ENCODE peak calls at places on chromosomes 7 and 10, in six cellular contexts. O is pancreas, M is psoas muscle, W is A549, J is body of pancreas, I is right lobe of liver. B is an unnamed sample.

GRCh38 chr7:37916017-37916672 is 472 bp downstream of the SFRP4 start:
- DNase-seq in W (no peak), J (peak; percentile 30), O (peak; percentile 23), M (peak; percentile 53), I (no peak), B (no peak)

GRCh38 chr7:79636849-79637248 is 183.4 kb upstream of the MAGI2 start:
- DNase-seq in W (no peak), I (no peak), O (no peak), M (no peak), J (no peak), B (no peak)

GRCh38 chr7:320297-320696 is 30.3 kb downstream of the FOXL3 start:
- DNase-seq in W (no peak), O (no peak), J (no peak), M (no peak), I (no peak), B (no peak)

GRCh38 chr7:151251328-151251925 is 2.9 kb upstream of the SMARCD3 start:
- DNase-seq in O (no peak), I (no peak), W (peak; percentile 57), M (peak; percentile 84), J (peak; percentile 55), B (peak; percentile 39)

GRCh38 chr10:86863443-86863842 is 94.0 kb downstream of the MMRN2 start:
- DNase-seq in M (no peak), J (peak; percentile 6), I (no peak), O (no peak), W (no peak), B (no peak)

GRCh38 chr7:33076737-33077136 is 14.2 kb upstream of the NT5C3A start:
- DNase-seq in M (no peak), J (no peak), I (no peak), O (no peak), W (no peak), B (no peak)

GRCh38 chr10:73246322-73246782 is 703 bp downstream of the DNAJC9 start:
- DNase-seq in I (no peak), O (no peak), W (no peak), M (no peak), J (no peak), B (no peak)

GRCh38 chr7:124764847-124765400 is 668 bp downstream of the GPR37 start:
- DNase-seq in I (peak; percentile 56), M (peak; percentile 58), J (peak; percentile 20), W (peak; percentile 36), O (peak; percentile 21), B (no peak)

GRCh38 chr7:97001656-97002554 is 3.4 kb upstream of the DLX6 start:
- DNase-seq in J (no peak), O (no peak), M (no peak), W (no peak), I (no peak), B (no peak)

GRCh38 chr10:62818426-62819011 is 2.4 kb upstream of the EGR2 start:
- DNase-seq in O (peak; percentile 27), J (peak; percentile 26), W (no peak), M (peak; percentile 56), I (peak; percentile 51), B (no peak)

GRCh38 chr7:94003446-94004023 is 620 bp downstream of the BET1 start:
- DNase-seq in W (peak; percentile 46), I (no peak), J (peak; percentile 14), M (no peak), O (no peak), B (no peak)

GRCh38 chr10:79435271-79436065 is 10.0 kb downstream of the ZCCHC24 start:
- DNase-seq in W (no peak), I (no peak), M (peak; percentile 73), O (no peak), J (no peak), B (no peak)

GRCh38 chr10:17067549-17068264 is 61.9 kb downstream of the CUBN start:
- DNase-seq in W (no peak), M (no peak), J (no peak), I (no peak), O (no peak), B (no peak)

GRCh38 chr10:79148452-79149344 is 79.9 kb downstream of the ZMIZ1 start:
- DNase-seq in J (peak; percentile 74), W (no peak), M (peak; percentile 89), O (peak; percentile 55), I (peak; percentile 94), B (peak; percentile 86)

GRCh38 chr7:32506266-32507054 is 11.2 kb downstream of the AVL9 start:
- DNase-seq in W (peak; percentile 71), J (no peak), M (no peak), I (no peak), O (no peak), B (no peak)

GRCh38 chr10:20885678-20886077 is 11.4 kb downstream of the NEBL start:
- DNase-seq in I (no peak), M (no peak), J (peak; percentile 41), W (no peak), O (no peak), B (no peak)

GRCh38 chr10:1420663-1421362 is 316.5 kb downstream of the ADARB2 start:
- DNase-seq in O (peak; percentile 44), W (peak; percentile 58), I (peak; percentile 62), J (peak; percentile 71), M (no peak), B (no peak)

GRCh38 chr10:1661861-1662260 is 75.5 kb downstream of the ADARB2 start:
- DNase-seq in W (no peak), O (no peak), I (peak; percentile 10), J (no peak), M (no peak), B (no peak)

GRCh38 chr7:143096146-143096545 is 35.7 kb upstream of the PIP start:
- DNase-seq in W (no peak), I (no peak), O (no peak), M (no peak), J (no peak), B (no peak)

GRCh38 chr7:10703059-10703458 is 270.6 kb upstream of the PHF14 start:
- DNase-seq in O (no peak), J (no peak), M (no peak), W (no peak), I (peak; percentile 71), B (no peak)

GRCh38 chr7:101235050-101235449 is 2.6 kb downstream of the CLDN15 start:
- DNase-seq in O (no peak), W (no peak), I (no peak), M (no peak), J (no peak), B (no peak)

GRCh38 chr10:86651631-86652331 is 2.6 kb upstream of the OPN4 start:
- DNase-seq in W (no peak), O (no peak), J (no peak), I (peak; percentile 31), M (no peak), B (peak; percentile 33)

GRCh38 chr7:80499350-80499955 is 12.4 kb downstream of the GNAT3 start:
- DNase-seq in W (no peak), I (no peak), M (peak; percentile 62), O (peak; percentile 43), J (peak; percentile 46), B (peak; percentile 90)

GRCh38 chr10:102352066-102352715 is 43.3 kb upstream of the NFKB2 start:
- DNase-seq in M (peak; percentile 64), J (peak; percentile 45), W (peak; percentile 68), O (peak; percentile 45), I (peak; percentile 53), B (no peak)

GRCh38 chr10:101601541-101601940 is 13.4 kb downstream of the DPCD start:
- DNase-seq in W (no peak), O (no peak), M (no peak), J (peak; percentile 14), I (no peak), B (peak; percentile 9)

GRCh38 chr10:124097883-124098282 is 4.5 kb upstream of the CHST15 start:
- DNase-seq in J (no peak), M (no peak), W (no peak), I (no peak), O (no peak), B (no peak)

GRCh38 chr10:31953080-31953479 is 24.4 kb upstream of the ARHGAP12 start:
- DNase-seq in I (no peak), O (no peak), M (no peak), J (no peak), W (no peak), B (no peak)

GRCh38 chr10:31948021-31948420 is 19.4 kb upstream of the ARHGAP12 start:
- DNase-seq in M (no peak), J (no peak), O (no peak), I (no peak), W (no peak), B (no peak)

GRCh38 chr10:31954410-31955191 is 26.0 kb upstream of the ARHGAP12 start:
- DNase-seq in J (no peak), W (no peak), I (no peak), M (no peak), O (no peak), B (no peak)

GRCh38 chr10:31949266-31949665 is 20.6 kb upstream of the ARHGAP12 start:
- DNase-seq in M (no peak), J (no peak), I (no peak), W (no peak), O (no peak), B (no peak)

GRCh38 chr10:31952066-31952465 is 23.4 kb upstream of the ARHGAP12 start:
- DNase-seq in J (no peak), O (no peak), I (no peak), M (no peak), W (no peak), B (no peak)
- H3K27ac ChIP-seq in J (no peak overlapping the region), O (no peak overlapping the region), I (no peak overlapping the region), M (no peak overlapping the region), W (peak overlapping the region; percentile 35), B (no peak overlapping the region)

DNA sequence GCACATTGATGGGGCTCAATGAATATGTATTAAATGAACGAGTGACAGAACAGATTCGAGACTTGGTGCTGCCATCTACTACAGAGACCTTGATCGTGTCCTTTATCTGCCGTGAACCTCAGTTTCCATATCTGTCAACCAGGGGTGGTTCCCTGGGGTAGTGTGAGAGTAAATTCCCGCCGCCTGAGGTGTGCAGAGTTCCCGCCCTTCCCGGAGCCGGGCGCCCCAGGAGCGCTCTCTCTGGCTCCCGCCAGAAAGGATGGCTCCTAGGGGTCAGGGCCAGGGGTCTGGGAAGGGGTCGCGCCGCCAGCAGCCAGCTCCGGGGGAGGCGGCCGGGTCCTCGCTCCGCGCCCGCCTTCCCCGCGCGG is 333 bp upstream of the PLCE1 start:
- DNase-seq in I (no peak), J (no peak), M (no peak), O (no peak), W (no peak), B (no peak)
- H3K4me1 ChIP-seq in I (no peaks in the 10 kb centered on the region), J (peaks cover 33% of the 10 kb centered on the region), M (peaks cover 26% of the 10 kb centered on the region), O (no peaks in the 10 kb centered on the region), W (peaks cover 46% of the 10 kb centered on the region), B (peaks cover 15% of the 10 kb centered on the region)

GRCh38 chr10:34791947-34792346 is 23.1 kb downstream of the PARD3 start:
- DNase-seq in I (no peak), O (no peak), J (no peak), W (no peak), M (no peak), B (no peak)
- TF ChIP-seq CTCF in I (no peak), O (no peak), J (no peak), W (no peak), M (no peak), B (no peak)

DNA sequence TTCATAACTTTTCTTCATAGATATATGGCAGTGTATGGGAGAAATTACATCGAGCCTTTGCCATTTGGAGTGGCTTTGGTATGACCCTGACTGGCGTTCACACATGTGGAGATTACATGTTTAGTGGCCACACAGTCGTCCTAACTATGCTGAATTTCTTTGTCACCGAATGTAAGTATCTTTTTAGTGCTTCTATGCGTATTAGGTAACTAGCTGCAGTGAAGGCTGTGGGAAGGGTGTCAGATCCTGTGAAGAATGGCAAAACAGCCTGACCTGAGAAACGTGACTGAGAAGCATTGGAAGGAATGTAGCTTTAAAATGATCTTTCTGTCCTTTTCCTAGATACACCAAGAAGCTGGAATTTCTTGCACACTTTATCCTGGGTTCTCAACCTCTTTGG is 34.5 kb upstream of the VDAC2 start:
- DNase-seq in I (no peak), O (no peak), M (no peak), J (no peak), W (no peak), B (no peak)
- H3K27ac ChIP-seq in I (no peak overlapping the region), O (no peak overlapping the region), M (no peak overlapping the region), J (no peak overlapping the region), W (no peak overlapping the region), B (no peak overlapping the region)